ENCODE peak calls at places on chromosomes 4 and X, in seven cellular contexts. D is type B pancreatic cell, W is foreskin fibroblast, B is nephron progenitor cell, X is fibroblast of pulmonary artery, N is glutamatergic neuron, I is progenitor cell of endocrine pancreas. O is an unnamed sample.

GRCh38 chrX:141468940-141469339 is 115.6 kb downstream of the SPANXA1 start:
- DNase-seq in D (no peak), W (peak; percentile 47), B (no peak), X (peak; percentile 73), N (no peak), I (no peak), O (no peak)

GRCh38 chr4:84579410-84579791 is 3.5 kb upstream of the CDS1 start:
- DNase-seq in D (no peak), W (no peak), B (peak; percentile 42), X (no peak), N (no peak), I (no peak), O (no peak)

GRCh38 chr4:100289980-100290379 is 99.7 kb upstream of the DDIT4L start:
- DNase-seq in D (no peak), W (peak; percentile 44), B (no peak), X (peak; percentile 34), N (no peak), I (no peak), O (no peak)

GRCh38 chrX:148193759-148194158 is 212.6 kb downstream of the FMR1NB start:
- DNase-seq in D (no peak), W (no peak), B (no peak), X (no peak), N (no peak), I (no peak), O (no peak)

GRCh38 chrX:25013593-25014365 is 2.0 kb downstream of the ARX start:
- DNase-seq in D (no peak), W (no peak), B (peak; percentile 14), X (no peak), N (no peak), I (no peak), O (no peak)

GRCh38 chrX:69615323-69615722 is 590 bp upstream of the EDA start:
- DNase-seq in D (no peak), W (no peak), B (peak; percentile 10), X (no peak), N (no peak), I (no peak), O (no peak)

GRCh38 chrX:137151403-137151802 is 117.6 kb upstream of the GPR101 start:
- DNase-seq in D (no peak), W (no peak), B (no peak), X (no peak), N (no peak), I (no peak), O (no peak)

GRCh38 chrX:2577844-2578444 is 77.2 kb upstream of the DHRSX start:
- DNase-seq in D (no peak), W (peak; percentile 36), B (no peak), X (no peak), N (no peak), I (no peak), O (no peak)

GRCh38 chr4:138645289-138645688 is 370.3 kb upstream of the NOCT start:
- DNase-seq in D (no peak), W (peak; percentile 20), B (peak; percentile 3), X (no peak), N (no peak), I (no peak), O (no peak)

GRCh38 chr4:76780781-76781697 is 116.9 kb downstream of the SOWAHB start:
- DNase-seq in D (no peak), W (peak; percentile 36), B (no peak), X (no peak), N (no peak), I (no peak), O (no peak)

GRCh38 chr4:108744307-108744706 is 18.5 kb downstream of the ETNPPL start:
- DNase-seq in D (no peak), W (peak; percentile 36), B (no peak), X (no peak), N (no peak), I (no peak), O (no peak)

GRCh38 chr4:108742451-108742850 is 20.4 kb downstream of the ETNPPL start:
- DNase-seq in D (no peak), W (no peak), B (no peak), X (no peak), N (no peak), I (no peak), O (no peak)

GRCh38 chr4:108738307-108738706 is 24.5 kb downstream of the ETNPPL start:
- DNase-seq in D (no peak), W (peak; percentile 66), B (no peak), X (no peak), N (no peak), I (no peak), O (no peak)

DNA sequence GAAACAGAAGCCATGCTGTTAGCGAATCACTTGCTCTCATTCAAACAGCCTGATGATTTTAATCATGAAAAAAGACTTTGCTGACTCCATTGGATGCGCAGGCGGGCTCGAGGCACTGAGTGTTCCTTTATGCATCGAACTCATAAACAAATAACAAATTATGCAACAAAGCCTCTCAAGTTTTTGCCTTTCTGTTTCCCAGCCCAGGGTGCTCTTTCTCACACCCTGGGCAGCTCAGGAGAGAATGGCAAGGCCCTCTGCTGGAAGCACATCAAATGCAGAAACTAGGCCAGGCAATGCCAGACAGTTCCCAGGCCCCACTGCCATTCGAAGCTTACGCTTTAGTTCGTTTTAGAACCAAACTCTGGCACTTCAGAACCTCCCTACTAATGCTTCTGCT is 19.8 kb downstream of the ETNPPL start:
- DNase-seq in D (no peak), W (peak; percentile 20), B (no peak), X (no peak), N (no peak), I (no peak), O (no peak)
- TF ChIP-seq CTCF in D (no peak), W (no peak), B (no peak), X (no peak), N (no peak), I (no peak), O (no peak)

DNA sequence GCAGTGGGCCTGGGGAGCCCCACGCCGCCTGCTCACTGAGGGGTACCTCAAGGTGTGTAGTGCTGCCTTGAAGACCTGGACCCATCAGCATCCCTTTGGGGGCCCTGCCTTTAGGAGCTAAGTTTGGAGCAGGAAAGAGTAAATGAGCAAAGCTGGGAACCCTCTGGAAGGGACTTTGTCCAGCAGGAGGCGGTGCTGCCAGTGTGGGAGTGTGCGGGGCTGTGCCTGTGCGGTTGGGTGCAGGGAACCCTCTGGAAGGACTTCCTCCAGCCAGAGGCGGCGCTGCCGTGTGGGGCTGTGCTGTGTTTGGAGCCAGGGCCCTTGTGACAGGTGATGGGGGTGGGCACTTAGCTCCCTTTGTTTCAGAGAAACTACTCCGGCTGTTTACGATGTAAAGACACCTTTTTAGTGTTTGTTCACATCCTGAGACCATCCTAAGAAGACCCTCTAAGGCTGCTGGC is 25.8 kb downstream of the RGS12 start:
- DNase-seq in D (no peak), W (no peak), B (no peak), X (no peak), N (no peak), I (no peak), O (peak; percentile 74)
- TF ChIP-seq CTCF in D (peak; percentile 21), W (no peak), B (peak; percentile 13), X (no peak), N (no peak), I (peak; percentile 25), O (peak; percentile 7)

DNA sequence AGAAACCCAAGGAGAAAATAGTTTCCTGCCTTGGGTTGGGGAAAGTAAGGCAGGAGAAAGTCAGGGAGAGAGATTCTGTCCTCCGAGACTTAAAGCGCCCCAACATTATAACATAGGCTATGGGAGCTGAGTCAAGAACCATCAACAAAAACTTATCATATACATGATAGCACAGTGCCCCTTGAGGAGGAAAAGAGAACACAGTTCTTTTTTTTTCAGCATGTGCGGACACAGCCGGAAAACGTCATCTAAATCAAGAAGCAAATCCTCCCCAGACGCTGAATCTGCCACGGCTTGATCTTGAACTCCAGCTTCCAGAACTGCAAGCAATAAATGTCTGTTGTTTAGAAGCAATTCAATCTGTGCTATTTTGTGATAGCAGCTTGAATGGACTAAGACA is 549.6 kb upstream of the PRKX start:
- DNase-seq in D (no peak), W (peak; percentile 0), B (no peak), X (no peak), N (no peak), I (no peak), O (no peak)
- TF ChIP-seq CTCF in D (peak; percentile 77), W (no peak), B (peak; percentile 46), X (no peak), N (peak; percentile 59), I (peak; percentile 60), O (peak; percentile 8)

DNA sequence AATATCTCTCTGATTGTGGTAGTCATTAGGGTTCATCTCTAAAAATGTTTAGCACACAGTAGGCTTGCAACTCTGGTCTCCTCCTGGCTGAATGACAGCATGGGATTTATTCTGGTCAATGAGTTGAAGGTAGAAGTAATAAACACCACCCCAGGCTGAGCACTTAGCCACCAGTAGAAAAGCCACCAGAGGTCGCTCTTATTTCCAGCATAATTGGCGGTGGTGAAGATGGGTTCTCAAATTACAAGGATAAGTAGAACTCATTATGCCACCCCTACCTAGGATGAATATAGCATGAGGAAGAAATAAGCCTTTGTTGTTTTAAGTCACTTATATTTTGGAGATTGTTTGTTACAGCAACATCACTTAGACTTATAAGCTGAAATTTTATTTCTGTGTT is 302.7 kb downstream of the GPM6A start:
- DNase-seq in D (no peak), W (no peak), B (no peak), X (no peak), N (no peak), I (no peak), O (no peak)
- TF ChIP-seq CTCF in D (no peak), W (no peak), B (peak; percentile 8), X (peak; percentile 9), N (peak; percentile 11), I (no peak), O (no peak)

GRCh38 chr4:22363071-22363470 is 152.8 kb downstream of the ADGRA3 start:
- DNase-seq in D (no peak), W (no peak), B (no peak), X (no peak), N (no peak), I (no peak), O (no peak)

DNA sequence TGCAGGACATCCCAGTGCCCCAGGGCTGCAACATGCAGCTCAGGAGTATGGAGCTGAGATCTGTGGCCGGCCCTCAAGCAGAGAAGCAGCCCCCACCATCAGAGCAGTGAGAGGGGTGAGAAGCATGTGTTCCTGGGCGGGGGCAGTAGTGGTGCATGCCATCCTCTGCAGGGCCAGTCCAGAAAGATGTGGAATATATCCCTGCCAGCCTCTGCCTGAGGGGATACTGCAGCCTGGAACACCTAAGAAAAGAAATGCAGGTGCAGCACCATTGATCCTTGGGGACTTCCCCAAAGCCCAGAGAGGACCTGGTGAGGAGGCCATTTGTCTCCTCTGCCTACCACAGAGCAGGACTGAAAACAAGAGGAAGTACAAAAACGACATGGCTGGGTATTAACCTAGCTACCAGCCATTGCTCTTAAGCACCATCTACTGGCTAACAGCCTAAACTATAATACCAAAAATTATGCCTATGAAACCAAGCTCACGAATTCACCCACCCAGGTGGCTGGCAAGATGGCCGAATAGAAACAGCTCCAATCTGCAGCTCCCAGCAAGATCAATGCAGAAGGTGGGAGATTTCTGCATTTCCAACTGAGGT is 158.8 kb downstream of the ADGRA3 start:
- DNase-seq in D (no peak), W (peak; percentile 41), B (no peak), X (peak; percentile 66), N (no peak), I (no peak), O (no peak)
- TF ChIP-seq CTCF in D (peak; percentile 60), W (peak; percentile 37), B (peak; percentile 10), X (peak; percentile 60), N (no peak), I (peak; percentile 40), O (peak; percentile 53)

GRCh38 chr4:10074767-10075105 is 41.9 kb downstream of the WDR1 start:
- DNase-seq in D (no peak), W (peak; percentile 73), B (no peak), X (peak; percentile 64), N (no peak), I (no peak), O (no peak)
- TF ChIP-seq CTCF in D (peak; percentile 20), W (peak; percentile 57), B (peak; percentile 7), X (peak; percentile 56), N (peak; percentile 18), I (peak; percentile 16), O (peak; percentile 56)